ENCODE peak calls at places on chromosome 9, in nine cellular contexts. Z is CD8-positive, alpha-beta T cell; B is heart left ventricle; G is OCI-LY7; Y is lower lobe of right lung; K is GM10248; A is tibial nerve; O is neural progenitor cell; U is AG10803. D is an unnamed sample.

GRCh38 chr9:22395585-22396205 is 50.9 kb upstream of the DMRTA1 start:
- DNase-seq in Z (no peak), B (no peak), G (no peak), Y (no peak), K (no peak), A (no peak), O (no peak), U (peak; percentile 11), D (no peak)

GRCh38 chr9:79512251-79512650 is 59.5 kb upstream of the TLE4 start:
- DNase-seq in Z (no peak), B (no peak), G (no peak), Y (no peak), K (no peak), A (no peak), O (no peak), U (no peak), D (no peak)

GRCh38 chr9:129491486-129491855 is 129.4 kb downstream of the C9orf50 start:
- DNase-seq in Z (no peak), B (peak; percentile 75), G (no peak), Y (peak; percentile 83), K (no peak), A (no peak), O (no peak), U (no peak), D (no peak)

GRCh38 chr9:131678499-131679111 is 61.3 kb downstream of the RAPGEF1 start:
- DNase-seq in Z (peak; percentile 70), B (peak; percentile 71), G (peak; percentile 90), Y (peak; percentile 67), K (peak; percentile 87), A (peak; percentile 54), O (peak; percentile 41), U (peak; percentile 96), D (peak; percentile 63)

GRCh38 chr9:93262537-93263310 is 78.8 kb downstream of the WNK2 start:
- DNase-seq in Z (no peak), B (no peak), G (no peak), Y (peak; percentile 32), K (peak; percentile 14), A (no peak), O (no peak), U (no peak), D (peak; percentile 8)

GRCh38 chr9:92686954-92687353 is 17.0 kb upstream of the IPPK start:
- DNase-seq in Z (no peak), B (no peak), G (peak; percentile 35), Y (no peak), K (no peak), A (no peak), O (no peak), U (no peak), D (no peak)

GRCh38 chr9:105191508-105192118 is 52.8 kb upstream of the SLC44A1 start:
- DNase-seq in Z (no peak), B (no peak), G (no peak), Y (no peak), K (peak; percentile 53), A (no peak), O (no peak), U (peak; percentile 19), D (no peak)

GRCh38 chr9:123033864-123034598 is 564 bp downstream of the GPR21 start:
- DNase-seq in Z (no peak), B (no peak), G (no peak), Y (no peak), K (peak; percentile 26), A (no peak), O (no peak), U (peak; percentile 17), D (no peak)

GRCh38 chr9:72207278-72207677 is 58.0 kb downstream of the GDA start:
- DNase-seq in Z (no peak), B (no peak), G (no peak), Y (no peak), K (peak; percentile 37), A (no peak), O (no peak), U (no peak), D (no peak)

GRCh38 chr9:105608685-105609598 is 51.0 kb downstream of the FKTN start:
- DNase-seq in Z (no peak), B (no peak), G (peak; percentile 75), Y (no peak), K (peak; percentile 34), A (no peak), O (peak; percentile 79), U (peak; percentile 45), D (no peak)

GRCh38 chr9:530681-531080 is 310.8 kb upstream of the DMRT1 start:
- DNase-seq in Z (no peak), B (no peak), G (no peak), Y (no peak), K (no peak), A (no peak), O (no peak), U (peak; percentile 19), D (no peak)

GRCh38 chr9:34759432-34760134 is 49.6 kb upstream of the CCL21 start:
- DNase-seq in Z (no peak), B (no peak), G (no peak), Y (no peak), K (no peak), A (no peak), O (no peak), U (no peak), D (no peak)
- TF ChIP-seq CTCF in Z (no peak), B (no peak), G (no peak), Y (no peak), K (no peak), A (no peak), O (no peak), U (no peak), D (no peak)

GRCh38 chr9:134175808-134176598 is 11.6 kb upstream of the RNU6ATAC start:
- DNase-seq in Z (no peak), B (no peak), G (no peak), Y (peak; percentile 45), K (no peak), A (no peak), O (no peak), U (no peak), D (no peak)
- TF ChIP-seq CTCF in Z (no peak), B (peak; percentile 47), G (no peak), Y (no peak), K (no peak), A (no peak), O (no peak), U (no peak), D (no peak)

DNA sequence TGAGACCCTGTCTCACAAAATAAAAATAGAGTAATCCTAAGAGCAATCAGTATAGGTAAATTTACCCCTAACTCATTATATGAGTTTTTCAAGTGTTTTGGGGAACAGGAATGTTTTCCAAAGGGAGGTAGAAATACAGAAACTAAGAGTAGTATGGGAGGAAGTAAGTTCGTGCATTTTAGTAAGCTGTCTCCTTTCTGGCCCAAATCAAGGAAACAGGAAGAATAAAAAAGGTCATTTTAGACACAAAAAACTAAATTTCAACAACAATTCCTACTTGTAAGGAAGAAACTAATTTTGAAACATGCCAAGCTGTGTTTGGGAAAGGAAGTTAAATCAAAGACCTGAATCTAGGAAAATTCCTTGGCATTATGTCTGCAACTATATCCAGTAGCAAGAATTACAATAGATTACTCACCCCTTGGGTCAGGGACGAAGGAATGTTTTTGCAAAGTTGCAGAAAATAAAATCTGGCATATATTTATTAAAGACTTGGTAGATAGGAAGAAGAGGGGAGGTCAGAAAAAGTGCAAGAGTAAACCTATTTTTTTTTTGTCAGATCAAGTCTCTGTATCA is 6.5 kb upstream of the RPS6 start:
- DNase-seq in Z (no peak), B (no peak), G (no peak), Y (no peak), K (no peak), A (no peak), O (no peak), U (peak; percentile 18), D (no peak)
- TF ChIP-seq CTCF in Z (no peak), B (no peak), G (no peak), Y (no peak), K (no peak), A (no peak), O (no peak), U (no peak), D (no peak)

GRCh38 chr9:134551176-134551575 is 90.4 kb upstream of the COL5A1 start:
- DNase-seq in Z (no peak), B (no peak), G (no peak), Y (peak; percentile 36), K (no peak), A (no peak), O (no peak), U (no peak), D (no peak)

GRCh38 chr9:134552349-134552990 is 89.1 kb upstream of the COL5A1 start:
- DNase-seq in Z (no peak), B (no peak), G (no peak), Y (peak; percentile 36), K (no peak), A (no peak), O (no peak), U (no peak), D (no peak)

GRCh38 chr9:134551657-134552348 is 89.8 kb upstream of the COL5A1 start:
- DNase-seq in Z (no peak), B (peak; percentile 40), G (no peak), Y (peak; percentile 45), K (no peak), A (no peak), O (no peak), U (peak; percentile 95), D (no peak)

GRCh38 chr9:134549336-134549735 is 92.3 kb upstream of the COL5A1 start:
- DNase-seq in Z (no peak), B (no peak), G (no peak), Y (peak; percentile 11), K (no peak), A (no peak), O (no peak), U (no peak), D (no peak)

GRCh38 chr9:134550584-134550983 is 91.0 kb upstream of the COL5A1 start:
- DNase-seq in Z (no peak), B (no peak), G (no peak), Y (peak; percentile 24), K (no peak), A (no peak), O (peak; percentile 26), U (no peak), D (no peak)
- TF ChIP-seq CTCF in Z (no peak), B (no peak), G (no peak), Y (no peak), K (no peak), A (no peak), O (peak; percentile 19), U (no peak), D (no peak)

GRCh38 chr9:18489861-18490260 is 15.9 kb downstream of the ADAMTSL1 start:
- DNase-seq in Z (no peak), B (no peak), G (no peak), Y (no peak), K (no peak), A (no peak), O (no peak), U (peak; percentile 94), D (no peak)
- TF ChIP-seq CTCF in Z (no peak), B (no peak), G (no peak), Y (no peak), K (no peak), A (no peak), O (no peak), U (no peak), D (no peak)

DNA sequence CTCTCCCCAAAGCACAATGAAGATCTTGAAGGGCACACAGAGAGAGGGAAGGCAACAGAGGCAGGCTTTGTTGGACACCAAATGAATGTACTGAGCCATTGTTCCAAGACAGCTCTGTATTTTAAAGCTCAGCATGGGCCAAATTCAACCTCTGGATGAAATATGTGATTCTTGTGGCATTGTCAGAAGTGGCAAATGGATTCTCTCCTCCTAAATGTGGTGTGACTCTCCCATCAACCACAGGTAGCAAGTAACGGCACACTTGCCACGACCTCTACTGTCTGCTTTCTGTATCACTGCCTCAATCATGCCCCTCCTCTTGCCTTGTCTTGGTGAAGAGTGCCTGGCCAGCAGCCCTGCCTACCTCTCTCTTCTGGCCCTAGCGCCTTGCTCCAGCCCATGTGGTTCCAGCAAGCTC is 6.1 kb upstream of the MOB3B start:
- DNase-seq in Z (no peak), B (no peak), G (peak; percentile 16), Y (no peak), K (no peak), A (no peak), O (peak; percentile 57), U (no peak), D (no peak)
- TF ChIP-seq CTCF in Z (no peak), B (no peak), G (peak; percentile 64), Y (no peak), K (peak; percentile 26), A (no peak), O (peak; percentile 58), U (peak; percentile 9), D (no peak)

D was measured in activated B cell treated with CpG ODN at 0.5 μM for 24 hours.